ENCODE peak calls at places on chromosomes 5 and 9, in four cellular contexts. M is choroid plexus epithelial cell, J is iPS-NIHi11, R is fibroblast of lung. K is an unnamed sample.

GRCh38 chr9:123338710-123339665 is 17.0 kb upstream of the CRB2 start:
- DNase-seq in M (peak), J (no peak), R (no peak), K (no peak)

GRCh38 chr5:176733586-176734262 is 76.6 kb upstream of the UNC5A start:
- DNase-seq in M (no peak), J (no peak), R (no peak), K (peak)

GRCh38 chr5:37514946-37515345 is 135.8 kb downstream of the WDR70 start:
- DNase-seq in M (no peak), J (no peak), R (no peak), K (no peak)

GRCh38 chr5:68884893-68885292 is 208.9 kb upstream of the SLC30A5 start:
- DNase-seq in M (peak), J (peak), R (no peak), K (no peak)

GRCh38 chr9:5879419-5880181 is 11.1 kb upstream of the MLANA start:
- DNase-seq in M (peak), J (peak), R (peak), K (peak)

GRCh38 chr5:168042284-168043080 is 249.0 kb upstream of the WWC1 start:
- DNase-seq in M (no peak), J (no peak), R (no peak), K (peak)

GRCh38 chr9:126510564-126510963 is 103.2 kb upstream of the LMX1B start:
- DNase-seq in M (no peak), J (no peak), R (no peak), K (no peak)

GRCh38 chr5:32187675-32188074 is 13.6 kb upstream of the GOLPH3 start:
- DNase-seq in M (no peak), J (no peak), R (no peak), K (no peak)

GRCh38 chr9:77848897-77849296 is 182.7 kb downstream of the GNAQ start:
- DNase-seq in M (peak), J (no peak), R (peak), K (no peak)

GRCh38 chr5:97476852-97477534 is 293.9 kb upstream of the RIOK2 start:
- DNase-seq in M (no peak), J (no peak), R (no peak), K (no peak)

GRCh38 chr5:112649882-112650281 is 87.8 kb upstream of the APC start:
- DNase-seq in M (no peak), J (peak), R (no peak), K (no peak)

GRCh38 chr9:10678790-10679189 is 66.0 kb upstream of the PTPRD start:
- DNase-seq in M (peak), J (no peak), R (peak), K (no peak)

GRCh38 chr9:98047002-98047401 is 9.5 kb upstream of the NANS start:
- DNase-seq in M (no peak), J (no peak), R (no peak), K (no peak)

GRCh38 chr9:133973791-133974630 is 18.1 kb downstream of the VAV2 start:
- DNase-seq in M (no peak), J (no peak), R (no peak), K (peak)

GRCh38 chr5:136021016-136021405 is 7.8 kb upstream of the TGFBI start:
- DNase-seq in M (peak), J (no peak), R (no peak), K (no peak)

GRCh38 chr9:91028166-91028827 is 226.7 kb downstream of the SYK start:
- DNase-seq in M (no peak), J (no peak), R (no peak), K (no peak)

GRCh38 chr5:82551840-82552385 is 273.8 kb upstream of the RPS23 start:
- DNase-seq in M (no peak), J (no peak), R (no peak), K (no peak)

GRCh38 chr5:138230981-138231589 is 18.0 kb upstream of the CDC23 start:
- DNase-seq in M (peak), J (no peak), R (no peak), K (peak)

GRCh38 chr5:167152561-167152960 is 1138.9 kb upstream of the WWC1 start:
- DNase-seq in M (no peak), J (no peak), R (no peak), K (no peak)

GRCh38 chr5:115948013-115948605 is 14.2 kb upstream of the LVRN start:
- DNase-seq in M (peak), J (no peak), R (peak), K (no peak)

GRCh38 chr9:6646028-6646636 is 603 bp upstream of the GLDC start:
- DNase-seq in M (no peak), J (no peak), R (no peak), K (peak)